ENCODE peak calls at places on chromosomes 1 and 21, in seven cellular contexts. C is K562, W is GM12891, Z is HepG2, S is GM12878, O is SK-N-SH, D is H1. N is an unnamed sample.

GRCh38 chr1:27428316-27429028 is 36.0 kb downstream of the GPR3 start:
- DNase-seq in Z (no peak), C (peak), D (no peak), S (no peak), W (no peak), O (peak), N (no peak)

GRCh38 chr1:193701729-193702128 is 515.3 kb upstream of the B3GALT2 start:
- DNase-seq in S (no peak), O (no peak), C (no peak), W (no peak), Z (no peak), D (no peak), N (no peak)

GRCh38 chr1:156115514-156116374 is 1.2 kb downstream of the LMNA start:
- DNase-seq in W (no peak), D (no peak), Z (peak), S (no peak), O (peak), C (peak), N (no peak)

GRCh38 chr1:207938016-207938415 is 27.1 kb upstream of the CD34 start:
- DNase-seq in D (no peak), W (no peak), Z (peak), S (no peak), O (no peak), C (no peak), N (no peak)

GRCh38 chr1:199794105-199794863 is 233.2 kb upstream of the NR5A2 start:
- DNase-seq in W (no peak), O (no peak), Z (no peak), C (no peak), S (no peak), D (no peak), N (no peak)

GRCh38 chr1:76901158-76901767 is 34.0 kb downstream of the ST6GALNAC5 start:
- DNase-seq in O (peak), W (peak), D (peak), Z (peak), C (peak), S (peak), N (peak)

GRCh38 chr1:114468047-114468446 is 43.0 kb downstream of the TRIM33 start:
- DNase-seq in S (no peak), W (no peak), D (no peak), C (no peak), Z (no peak), O (no peak), N (no peak)

GRCh38 chr1:55311057-55311631 is 96.0 kb upstream of the USP24 start:
- DNase-seq in O (peak), Z (no peak), D (no peak), W (no peak), S (no peak), C (no peak), N (no peak)

GRCh38 chr1:203672354-203672753 is 45.7 kb downstream of the ATP2B4 start:
- DNase-seq in W (no peak), C (no peak), O (peak), S (no peak), Z (no peak), D (no peak), N (no peak)

GRCh38 chr1:63902844-63903589 is 129.2 kb downstream of the ROR1 start:
- DNase-seq in W (no peak), C (no peak), Z (no peak), S (no peak), D (no peak), O (no peak), N (no peak)

GRCh38 chr1:209400351-209401220 is 182.9 kb upstream of the CAMK1G start:
- DNase-seq in W (no peak), Z (no peak), S (no peak), O (no peak), D (no peak), C (no peak), N (no peak)

GRCh38 chr1:211415700-211416099 is 76.3 kb downstream of the RD3 start:
- DNase-seq in Z (no peak), S (no peak), D (no peak), C (no peak), W (no peak), O (no peak), N (no peak)

GRCh38 chr21:41927727-41928409 is 25.9 kb downstream of the C2CD2 start:
- DNase-seq in C (no peak), W (no peak), O (no peak), D (no peak), S (no peak), Z (no peak), N (no peak)

GRCh38 chr1:153940756-153941155 is 5.8 kb downstream of the DENND4B start:
- DNase-seq in D (no peak), C (no peak), O (peak), Z (no peak), W (no peak), S (no peak), N (no peak)

GRCh38 chr1:204885288-204885711 is 14.6 kb downstream of the NFASC start:
- DNase-seq in D (no peak), C (no peak), O (no peak), W (no peak), S (no peak), Z (peak), N (no peak)

GRCh38 chr21:17925900-17926299 is 106.7 kb upstream of the C21orf91 start:
- DNase-seq in W (no peak), D (no peak), O (no peak), S (no peak), Z (peak), C (no peak), N (no peak)

GRCh38 chr1:58829861-58830260 is 46.0 kb upstream of the JUN start:
- DNase-seq in W (no peak), S (no peak), D (no peak), C (no peak), Z (no peak), O (no peak), N (no peak)

GRCh38 chr1:98813738-98814309 is 152.3 kb downstream of the SNX7 start:
- DNase-seq in C (no peak), Z (no peak), W (no peak), D (no peak), O (no peak), S (no peak), N (no peak)

GRCh38 chr1:150994248-150994647 is 12.2 kb downstream of the ANXA9 start:
- DNase-seq in D (no peak), S (no peak), Z (no peak), W (no peak), C (no peak), O (no peak), N (no peak)

GRCh38 chr1:54099211-54099610 is 45.8 kb downstream of the TCEANC2 start:
- DNase-seq in Z (no peak), O (no peak), C (no peak), S (no peak), W (no peak), D (no peak), N (no peak)

GRCh38 chr1:228279011-228279721 is 71.3 kb downstream of the OBSCN start:
- DNase-seq in O (no peak), Z (no peak), C (no peak), W (no peak), S (no peak), D (no peak), N (no peak)

GRCh38 chr1:241998950-241999495 is at the start of gene MAP1LC3C:
- DNase-seq in Z (no peak), C (no peak), W (no peak), O (no peak), S (no peak), D (no peak), N (no peak)

GRCh38 chr1:87449348-87449963 is 120.8 kb downstream of the LMO4 start:
- DNase-seq in D (no peak), Z (no peak), C (no peak), O (no peak), W (peak), S (peak), N (peak)

GRCh38 chr1:152347116-152347728 is 12.6 kb downstream of the FLG2 start:
- DNase-seq in W (peak), O (peak), Z (peak), S (peak), C (peak), D (no peak), N (no peak)

GRCh38 chr1:58849556-58849955 is 65.7 kb upstream of the JUN start:
- DNase-seq in W (no peak), D (no peak), O (no peak), S (no peak), Z (no peak), C (no peak), N (no peak)

GRCh38 chr1:3774503-3775247 is 2.1 kb downstream of the SMIM1 start:
- DNase-seq in C (peak), W (no peak), Z (no peak), S (no peak), D (no peak), O (peak), N (no peak)

GRCh38 chr1:3773572-3774502 is 1.3 kb downstream of the SMIM1 start:
- DNase-seq in O (no peak), Z (peak), C (no peak), D (no peak), S (no peak), W (no peak), N (no peak)

GRCh38 chr1:3771108-3772026 is 1.2 kb upstream of the SMIM1 start:
- DNase-seq in O (peak), D (no peak), W (no peak), Z (peak), S (no peak), C (peak), N (no peak)

GRCh38 chr1:3772027-3772714 is 378 bp upstream of the SMIM1 start:
- DNase-seq in S (no peak), W (peak), D (peak), Z (peak), O (peak), C (peak), N (peak)

DNA sequence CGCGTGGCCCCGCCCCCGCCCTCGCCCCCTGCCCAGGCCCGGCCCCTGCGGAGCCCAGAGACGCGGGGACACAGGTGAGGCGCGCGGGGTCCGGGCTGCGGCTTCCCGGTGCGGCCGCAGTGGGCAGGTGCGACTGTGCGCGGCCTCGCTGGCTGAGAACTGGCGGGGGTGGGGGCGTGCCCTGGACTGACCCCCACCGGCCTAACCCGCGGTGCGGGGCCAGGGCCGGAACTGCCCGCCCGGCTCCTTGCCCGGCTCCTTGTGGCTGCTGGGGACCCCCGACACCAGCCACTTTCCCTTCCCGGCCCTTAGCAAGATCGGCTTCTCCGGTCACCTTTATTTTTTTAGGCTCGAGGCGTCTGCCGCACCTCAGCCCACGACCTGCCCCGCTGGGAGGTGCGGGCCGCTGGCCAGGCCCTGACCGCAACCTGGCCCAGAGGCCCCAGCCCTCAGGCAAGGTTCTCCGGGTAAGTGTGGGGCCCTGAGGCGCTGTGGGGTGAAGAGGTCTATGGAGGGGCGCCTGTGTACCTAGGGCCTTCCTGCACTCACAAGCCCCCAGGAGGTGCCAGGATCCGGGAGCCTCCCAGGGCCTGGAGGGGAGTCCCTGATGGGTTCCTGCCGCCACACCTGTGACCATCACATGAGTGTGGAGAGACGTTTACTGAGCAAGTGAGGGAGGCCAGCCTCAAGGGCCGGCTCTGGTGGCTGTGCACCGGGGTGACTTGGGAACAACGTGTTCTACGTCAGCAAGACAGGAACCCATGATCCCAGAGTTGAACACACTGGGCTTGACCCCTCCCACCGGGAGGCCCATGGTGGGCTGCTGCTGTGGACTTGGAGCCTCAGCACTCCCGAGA is at the start of gene SMIM1:
- DNase-seq in S (no peak), O (no peak), C (no peak), D (no peak), Z (peak), W (no peak), N (no peak)
- TF ChIP-seq POLR2AphosphoS5 in S (no peak), O (no peak), C (no peak), D (no peak), Z (no peak), W (no peak), N (no peak)

DNA sequence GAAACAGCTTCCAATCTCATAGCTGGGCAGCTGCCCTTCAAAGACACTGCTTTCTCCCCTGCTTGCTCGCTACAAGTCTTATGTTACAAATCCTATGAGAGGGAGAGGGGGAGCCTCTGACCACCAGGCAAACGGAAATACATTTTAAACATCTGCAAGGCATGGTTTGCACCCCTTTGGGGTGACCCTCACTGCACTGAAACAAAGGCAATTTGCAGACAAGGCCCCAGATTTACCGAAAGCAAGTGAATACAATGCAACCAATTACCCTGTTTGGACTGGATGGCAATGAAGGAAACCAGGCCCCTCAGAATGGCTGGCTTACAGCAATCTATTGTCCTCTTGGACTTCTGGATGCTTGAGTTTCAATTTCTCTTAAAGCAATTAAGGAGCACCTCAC is 11.8 kb upstream of the ATP13A2 start:
- DNase-seq in S (no peak), Z (no peak), O (no peak), D (no peak), C (no peak), W (no peak), N (no peak)
- TF ChIP-seq TAF1 in S (no peak), Z (no peak), O (no peak), D (no peak), C (no peak), W (no peak), N (no peak)

GRCh38 chr1:61400131-61400530 is 317.8 kb downstream of the NFIA start:
- DNase-seq in S (no peak), C (no peak), D (no peak), Z (no peak), W (no peak), O (no peak), N (no peak)
- TF ChIP-seq POLR2AphosphoS5 in S (no peak), C (no peak), D (no peak), Z (no peak), W (no peak), O (no peak), N (no peak)

DNA sequence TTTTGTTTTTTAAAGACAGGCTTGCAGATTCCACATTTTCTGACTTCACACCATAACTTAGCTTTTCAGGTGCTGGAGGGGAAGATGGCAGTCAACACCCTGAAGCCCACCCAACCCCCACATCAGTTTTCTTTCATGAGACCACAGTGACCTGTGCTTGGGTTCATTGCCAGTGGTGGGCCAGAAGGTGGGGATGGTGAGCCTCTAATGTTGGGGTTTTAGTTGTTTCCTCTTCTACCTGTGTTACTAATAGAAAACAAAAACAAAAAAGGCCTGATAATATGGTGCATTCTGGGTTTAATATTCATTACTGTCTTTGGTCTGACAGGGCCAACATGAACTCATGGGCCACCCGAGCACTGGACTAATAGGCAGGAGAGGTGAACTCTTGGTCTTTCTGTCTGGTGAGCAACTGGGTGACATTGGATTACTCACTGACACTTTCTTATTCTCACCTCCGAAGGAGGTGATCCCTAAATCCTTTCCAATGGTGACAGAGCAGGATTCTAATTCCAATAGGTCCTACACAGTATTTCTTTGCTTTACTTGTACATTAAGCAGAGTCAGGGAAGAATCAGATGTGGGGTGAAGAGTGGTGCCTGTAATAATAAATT is 132.8 kb downstream of the CLIC6 start:
- DNase-seq in W (peak), D (peak), Z (no peak), O (peak), S (no peak), C (peak), N (no peak)
- TF ChIP-seq TAF1 in W (no peak), D (no peak), Z (no peak), O (no peak), S (no peak), C (no peak), N (no peak)

GRCh38 chr1:2267051-2267830 is 39.1 kb downstream of the SKI start:
- DNase-seq in S (no peak), D (no peak), O (no peak), W (no peak), Z (no peak), C (no peak), N (no peak)
- TF ChIP-seq POLR2AphosphoS5 in S (no peak), D (no peak), O (no peak), W (no peak), Z (no peak), C (no peak), N (no peak)

DNA sequence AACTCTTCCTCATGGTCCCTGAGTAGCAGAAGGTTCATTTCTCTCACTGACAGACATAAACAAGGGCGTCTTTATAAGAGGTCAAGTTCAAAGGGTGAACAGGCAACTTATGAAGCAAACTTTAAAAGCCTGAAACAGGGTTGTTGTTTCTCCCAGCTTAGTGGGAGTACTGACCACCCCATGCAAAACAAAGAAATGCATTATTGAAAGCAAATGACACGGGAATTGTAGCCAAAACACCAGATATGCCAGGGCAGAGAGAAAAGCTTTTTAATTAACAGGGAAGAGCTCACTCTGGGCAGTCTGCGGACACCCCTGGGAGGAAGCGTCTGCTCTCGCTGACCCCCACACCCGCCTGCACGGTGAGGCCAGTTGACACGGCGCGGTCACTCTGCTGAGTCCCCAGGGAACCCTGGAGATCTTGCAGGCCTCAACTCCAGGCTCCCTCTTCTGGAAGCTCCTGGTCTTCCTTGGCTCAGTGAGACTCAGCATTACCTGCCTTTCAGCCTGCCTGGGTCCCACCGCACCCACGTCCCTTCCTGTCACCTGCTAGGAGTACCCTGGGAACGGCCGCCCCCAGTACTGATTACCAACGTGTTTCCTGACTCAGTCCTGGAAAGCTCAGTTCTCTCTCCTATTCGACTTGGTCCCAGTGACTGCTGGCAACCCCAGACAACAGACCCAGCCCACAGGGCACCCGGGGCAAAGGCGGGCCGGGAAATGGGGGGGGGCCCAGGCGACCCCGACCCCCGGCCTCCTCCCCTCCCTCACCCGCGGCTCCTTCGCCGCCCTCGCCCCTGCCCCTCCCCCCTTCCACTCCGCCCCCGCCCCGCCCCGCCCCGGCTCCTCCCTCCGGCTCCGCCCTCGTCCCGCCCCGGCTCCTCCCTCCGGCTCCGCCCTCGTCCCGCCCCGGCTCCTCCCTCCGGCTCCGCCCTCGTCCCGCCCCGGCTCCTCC is 972 bp downstream of the CFAP410 start:
- DNase-seq in S (no peak), W (no peak), Z (peak), C (peak), D (no peak), O (peak), N (no peak)
- TF ChIP-seq TAF1 in S (no peak), W (no peak), Z (no peak), C (no peak), D (no peak), O (no peak), N (no peak)

DNA sequence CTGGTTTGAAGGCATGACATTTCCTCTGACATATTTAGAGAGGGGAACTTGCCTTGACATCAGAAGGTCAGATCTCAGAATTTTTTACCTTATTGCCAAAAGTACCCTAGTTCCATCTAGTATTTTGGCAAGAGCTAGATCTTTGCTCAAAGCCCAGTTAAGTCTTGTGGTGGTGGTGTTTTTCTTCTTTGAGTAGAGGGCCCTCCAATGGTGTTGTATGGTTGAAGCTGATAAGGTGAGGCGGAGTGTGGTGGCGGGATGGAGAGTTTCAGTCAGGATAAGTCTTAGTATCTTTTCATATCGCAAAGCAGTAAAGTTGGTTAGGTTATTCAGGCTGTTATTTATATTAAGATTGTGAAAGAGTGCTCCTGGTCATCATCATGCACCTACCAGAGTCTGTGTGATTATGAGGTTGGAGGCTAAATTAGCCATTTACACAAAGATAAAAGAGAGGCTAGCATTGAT is 20.1 kb upstream of the MACF1 start:
- DNase-seq in C (peak), S (no peak), Z (no peak), O (no peak), W (no peak), D (no peak), N (no peak)
- TF ChIP-seq POLR2AphosphoS5 in C (peak), S (no peak), Z (no peak), O (no peak), W (no peak), D (no peak), N (no peak)

DNA sequence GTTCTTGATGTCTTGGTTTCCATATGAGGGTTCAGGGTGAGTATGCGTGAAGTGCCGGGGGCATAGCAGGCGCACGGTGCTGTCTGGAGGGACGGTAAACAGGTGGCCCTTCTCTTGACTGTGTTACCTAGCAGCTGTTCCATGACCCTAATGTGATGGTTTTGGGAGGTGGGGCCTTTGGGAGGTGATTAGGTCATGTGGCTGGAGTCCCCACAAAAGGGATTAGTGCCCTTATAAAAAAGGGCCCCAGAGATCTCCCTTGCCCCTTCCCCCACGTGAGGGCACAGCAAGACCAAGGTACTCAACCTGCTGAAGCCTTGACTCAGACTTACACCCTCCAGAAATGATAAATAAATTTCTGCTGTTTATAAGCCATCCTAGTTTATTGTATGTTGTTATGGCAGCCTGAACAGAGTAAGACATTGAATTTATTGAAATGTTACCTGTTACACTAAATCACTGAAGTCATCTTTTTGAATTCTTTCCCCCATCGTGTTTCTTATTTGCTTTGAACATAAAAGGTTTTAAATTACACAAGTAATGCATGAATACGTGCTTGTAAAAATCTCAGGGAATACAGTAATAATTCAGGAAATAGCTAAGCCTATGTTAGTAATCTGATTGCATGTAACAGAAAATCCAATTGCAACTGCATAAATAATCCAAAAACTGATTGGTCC is 15.6 kb downstream of the TRAPPC10 start:
- DNase-seq in W (no peak), D (no peak), Z (no peak), O (no peak), C (no peak), S (no peak), N (no peak)
- TF ChIP-seq TAF1 in W (no peak), D (no peak), Z (no peak), O (no peak), C (no peak), S (no peak), N (no peak)